ENCODE peak calls at places on chromosomes 13 and 19, in nine cellular contexts. One of them, this sample, is unnamed.
A peak's percentile ranks its signal among the peaks of the same experiment; 100 is the strongest.

GRCh38 chr19:50451223-50451534 is 18.5 kb downstream of the MYBPC2 start:
- DNase-seq in right cardiac atrium: no peak
- DNase-seq in adipocyte: no peak
- DNase-seq in type B pancreatic cell: no peak
- DNase-seq in NCI-H1105: no peak
- DNase-seq in heart right ventricle: no peak
- DNase-seq in SHP77: no peak
- DNase-seq in psoas muscle: no peak
- DNase-seq in astrocyte of the hippocampus: no peak
- DNase-seq in this sample: no peak

GRCh38 chr13:70098669-70099068 is 9.0 kb upstream of the ATXN8OS start:
- DNase-seq in right cardiac atrium: no peak
- DNase-seq in adipocyte: peak; percentile 4
- DNase-seq in type B pancreatic cell: no peak
- DNase-seq in NCI-H1105: peak; percentile 14
- DNase-seq in heart right ventricle: no peak
- DNase-seq in SHP77: peak; percentile 0
- DNase-seq in psoas muscle: no peak
- DNase-seq in astrocyte of the hippocampus: no peak
- DNase-seq in this sample: no peak

GRCh38 chr19:6460099-6460884 is 700 bp upstream of the SLC25A23 start:
- DNase-seq in right cardiac atrium: peak; percentile 97
- DNase-seq in adipocyte: peak; percentile 99
- DNase-seq in type B pancreatic cell: peak; percentile 99
- DNase-seq in NCI-H1105: peak; percentile 97
- DNase-seq in heart right ventricle: peak; percentile 97
- DNase-seq in SHP77: peak; percentile 95
- DNase-seq in psoas muscle: peak; percentile 99
- DNase-seq in astrocyte of the hippocampus: peak; percentile 99
- DNase-seq in this sample: peak; percentile 99

GRCh38 chr19:45321848-45322247 is 827 bp downstream of the CKM start:
- DNase-seq in right cardiac atrium: peak; percentile 20
- DNase-seq in adipocyte: no peak
- DNase-seq in type B pancreatic cell: no peak
- DNase-seq in NCI-H1105: no peak
- DNase-seq in heart right ventricle: peak; percentile 60
- DNase-seq in SHP77: peak; percentile 37
- DNase-seq in psoas muscle: peak; percentile 69
- DNase-seq in astrocyte of the hippocampus: no peak
- DNase-seq in this sample: no peak

GRCh38 chr19:54791476-54791875 is 11.9 kb upstream of the KIR2DL4 start:
- DNase-seq in right cardiac atrium: no peak
- DNase-seq in adipocyte: no peak
- DNase-seq in type B pancreatic cell: no peak
- DNase-seq in NCI-H1105: no peak
- DNase-seq in heart right ventricle: no peak
- DNase-seq in SHP77: no peak
- DNase-seq in psoas muscle: no peak
- DNase-seq in astrocyte of the hippocampus: no peak
- DNase-seq in this sample: no peak

GRCh38 chr13:45374917-45375316 is 33.9 kb upstream of the TPT1 start:
- DNase-seq in right cardiac atrium: no peak
- DNase-seq in adipocyte: no peak
- DNase-seq in type B pancreatic cell: no peak
- DNase-seq in NCI-H1105: no peak
- DNase-seq in heart right ventricle: no peak
- DNase-seq in SHP77: no peak
- DNase-seq in psoas muscle: no peak
- DNase-seq in astrocyte of the hippocampus: no peak
- DNase-seq in this sample: no peak

GRCh38 chr13:20945952-20946383 is 43.4 kb upstream of the XPO4 start:
- DNase-seq in right cardiac atrium: peak; percentile 16
- DNase-seq in adipocyte: no peak
- DNase-seq in type B pancreatic cell: no peak
- DNase-seq in NCI-H1105: no peak
- DNase-seq in heart right ventricle: no peak
- DNase-seq in SHP77: no peak
- DNase-seq in psoas muscle: peak; percentile 19
- DNase-seq in astrocyte of the hippocampus: peak; percentile 42
- DNase-seq in this sample: no peak

GRCh38 chr13:110907951-110908898 is 6.6 kb downstream of the ANKRD10 start:
- DNase-seq in right cardiac atrium: peak; percentile 27
- DNase-seq in adipocyte: no peak
- DNase-seq in type B pancreatic cell: no peak
- DNase-seq in NCI-H1105: no peak
- DNase-seq in heart right ventricle: no peak
- DNase-seq in SHP77: no peak
- DNase-seq in psoas muscle: no peak
- DNase-seq in astrocyte of the hippocampus: peak; percentile 51
- DNase-seq in this sample: peak; percentile 48

GRCh38 chr19:18223860-18224524 is 2.2 kb downstream of the PDE4C start:
- DNase-seq in right cardiac atrium: peak; percentile 59
- DNase-seq in adipocyte: no peak
- DNase-seq in type B pancreatic cell: no peak
- DNase-seq in NCI-H1105: no peak
- DNase-seq in heart right ventricle: peak; percentile 64
- DNase-seq in SHP77: peak; percentile 56
- DNase-seq in psoas muscle: peak; percentile 49
- DNase-seq in astrocyte of the hippocampus: peak; percentile 26
- DNase-seq in this sample: peak; percentile 80

GRCh38 chr19:46944918-46945628 is 74.6 kb upstream of the NPAS1 start:
- DNase-seq in right cardiac atrium: peak; percentile 72
- DNase-seq in adipocyte: peak; percentile 81
- DNase-seq in type B pancreatic cell: no peak
- DNase-seq in NCI-H1105: no peak
- DNase-seq in heart right ventricle: peak; percentile 75
- DNase-seq in SHP77: no peak
- DNase-seq in psoas muscle: peak; percentile 74
- DNase-seq in astrocyte of the hippocampus: peak; percentile 77
- DNase-seq in this sample: peak; percentile 31

GRCh38 chr13:67416047-67416925 is 186.2 kb upstream of the PCDH9 start:
- DNase-seq in right cardiac atrium: no peak
- DNase-seq in adipocyte: peak; percentile 31
- DNase-seq in type B pancreatic cell: no peak
- DNase-seq in NCI-H1105: no peak
- DNase-seq in heart right ventricle: no peak
- DNase-seq in SHP77: peak; percentile 41
- DNase-seq in psoas muscle: no peak
- DNase-seq in astrocyte of the hippocampus: peak; percentile 33
- DNase-seq in this sample: peak; percentile 8

This sample was measured in cerebellar cortex.